ENCODE peak calls at places on chromosomes 1 and 21, in five cellular contexts. V is PC-3, U is right cardiac atrium, N is tibial nerve, E is RWPE2. C is an unnamed sample. For H3K4me1, the result is how much of the 10 kb centered on the place peaks cover.

GRCh38 chr1:226557424-226557823 is 8.9 kb downstream of the STUM start:
- DNase-seq in V (no peak), U (no peak), N (no peak), E (no peak), C (no peak)

GRCh38 chr1:167165948-167166702 is 54.6 kb upstream of the POU2F1 start:
- DNase-seq in V (no peak), U (no peak), N (no peak), E (no peak), C (no peak)

GRCh38 chr1:30184393-30185141 is 538.8 kb downstream of the MATN1 start:
- DNase-seq in V (no peak), U (no peak), N (no peak), E (no peak), C (no peak)

GRCh38 chr1:24318238-24318987 is 744 bp upstream of the GRHL3 start:
- DNase-seq in V (no peak), U (no peak), N (no peak), E (no peak), C (no peak)

GRCh38 chr1:201916649-201917249 is 28.1 kb downstream of the SHISA4 start:
- DNase-seq in V (peak), U (peak), N (peak), E (no peak), C (no peak)

GRCh38 chr1:99496067-99496466 is 149.8 kb upstream of the PALMD start:
- DNase-seq in V (peak), U (no peak), N (no peak), E (no peak), C (no peak)

GRCh38 chr1:71950579-71950978 is 331.8 kb downstream of the NEGR1 start:
- DNase-seq in V (no peak), U (no peak), N (no peak), E (no peak), C (no peak)

GRCh38 chr21:39141502-39141901 is 41.7 kb downstream of the PSMG1 start:
- DNase-seq in V (no peak), U (no peak), N (no peak), E (no peak), C (no peak)

GRCh38 chr1:228883535-228883934 is 148.3 kb downstream of the RHOU start:
- DNase-seq in V (no peak), U (no peak), N (no peak), E (no peak), C (no peak)

GRCh38 chr1:26861286-26861701 is 1.7 kb upstream of the SFN start:
- DNase-seq in V (peak), U (no peak), N (no peak), E (no peak), C (no peak)

GRCh38 chr1:243325305-243325890 is 69.6 kb downstream of the SDCCAG8 start:
- DNase-seq in V (peak), U (no peak), N (no peak), E (no peak), C (no peak)

GRCh38 chr1:165671531-165671930 is 26.8 kb downstream of the ALDH9A1 start:
- DNase-seq in V (no peak), U (no peak), N (no peak), E (no peak), C (no peak)

GRCh38 chr1:240766831-240767230 is 154.9 kb upstream of the GREM2 start:
- DNase-seq in V (peak), U (no peak), N (no peak), E (no peak), C (no peak)

GRCh38 chr1:61406467-61406866 is 318.5 kb downstream of the TM2D1 start:
- DNase-seq in V (no peak), U (no peak), N (no peak), E (no peak), C (no peak)

GRCh38 chr1:16153999-16154673 is 1.7 kb downstream of the EPHA2 start:
- DNase-seq in V (no peak), U (no peak), N (no peak), E (no peak), C (no peak)

GRCh38 chr1:21050031-21050430 is 126.7 kb downstream of the EIF4G3 start:
- DNase-seq in V (peak), U (no peak), N (no peak), E (no peak), C (no peak)

GRCh38 chr21:17660449-17660848 is 47.7 kb upstream of the BTG3 start:
- DNase-seq in V (peak), U (no peak), N (no peak), E (no peak), C (no peak)

GRCh38 chr1:182703539-182703938 is 19.2 kb upstream of the RGS8 start:
- DNase-seq in V (no peak), U (no peak), N (no peak), E (no peak), C (no peak)

GRCh38 chr1:185720633-185721272 is 13.4 kb upstream of the HMCN1 start:
- DNase-seq in V (peak), U (no peak), N (no peak), E (no peak), C (no peak)

GRCh38 chr1:35726814-35727433 is 8.2 kb upstream of the C1orf216 start:
- DNase-seq in V (peak), U (peak), N (no peak), E (no peak), C (peak)

GRCh38 chr1:216119600-216119999 is 303.6 kb downstream of the USH2A start:
- DNase-seq in V (peak), U (no peak), N (no peak), E (no peak), C (no peak)

GRCh38 chr1:117609471-117609911 is 3.6 kb downstream of the TENT5C start:
- DNase-seq in V (no peak), U (peak), N (no peak), E (no peak), C (no peak)

GRCh38 chr1:117610036-117610435 is 4.2 kb downstream of the TENT5C start:
- DNase-seq in V (no peak), U (no peak), N (no peak), E (no peak), C (no peak)

GRCh38 chr1:117607471-117607870 is 1.6 kb downstream of the TENT5C start:
- DNase-seq in V (peak), U (peak), N (no peak), E (no peak), C (peak)

GRCh38 chr1:117608213-117608612 is 2.4 kb downstream of the TENT5C start:
- DNase-seq in V (no peak), U (no peak), N (no peak), E (no peak), C (no peak)

GRCh38 chr1:117608758-117609157 is 2.9 kb downstream of the TENT5C start:
- DNase-seq in V (no peak), U (no peak), N (no peak), E (no peak), C (no peak)
- H3K4me1 ChIP-seq in V (under half), U (under half), N (under half), E (under half), C (under half)

GRCh38 chr1:8257621-8258020 is 60.3 kb upstream of the SLC45A1 start:
- DNase-seq in V (peak), U (no peak), N (no peak), E (no peak), C (no peak)
- H3K27ac ChIP-seq in V (peak), U (no peak), N (no peak), E (peak), C (no peak)

DNA sequence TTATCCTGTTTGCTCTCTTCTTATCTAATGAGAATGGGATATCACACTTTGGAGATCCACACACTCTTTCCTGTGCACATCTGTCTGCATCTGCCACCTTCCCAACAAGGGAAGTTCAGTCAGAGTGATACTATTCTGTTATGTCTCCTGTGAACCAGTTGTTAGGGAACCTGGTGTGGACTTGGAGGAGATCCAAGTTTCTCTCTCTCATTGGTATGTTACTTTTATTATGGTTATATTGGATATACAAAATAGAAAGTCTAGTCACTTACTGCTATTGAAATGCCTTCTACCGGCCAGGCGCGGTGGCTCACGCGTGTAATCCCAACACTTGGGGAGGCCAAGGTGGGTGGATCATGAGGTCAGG is 3.3 kb downstream of the PCP4L1 start:
- DNase-seq in V (no peak), U (no peak), N (no peak), E (no peak), C (no peak)
- H3K4me3 ChIP-seq in V (no peak), U (no peak), N (no peak), E (no peak), C (no peak)

DNA sequence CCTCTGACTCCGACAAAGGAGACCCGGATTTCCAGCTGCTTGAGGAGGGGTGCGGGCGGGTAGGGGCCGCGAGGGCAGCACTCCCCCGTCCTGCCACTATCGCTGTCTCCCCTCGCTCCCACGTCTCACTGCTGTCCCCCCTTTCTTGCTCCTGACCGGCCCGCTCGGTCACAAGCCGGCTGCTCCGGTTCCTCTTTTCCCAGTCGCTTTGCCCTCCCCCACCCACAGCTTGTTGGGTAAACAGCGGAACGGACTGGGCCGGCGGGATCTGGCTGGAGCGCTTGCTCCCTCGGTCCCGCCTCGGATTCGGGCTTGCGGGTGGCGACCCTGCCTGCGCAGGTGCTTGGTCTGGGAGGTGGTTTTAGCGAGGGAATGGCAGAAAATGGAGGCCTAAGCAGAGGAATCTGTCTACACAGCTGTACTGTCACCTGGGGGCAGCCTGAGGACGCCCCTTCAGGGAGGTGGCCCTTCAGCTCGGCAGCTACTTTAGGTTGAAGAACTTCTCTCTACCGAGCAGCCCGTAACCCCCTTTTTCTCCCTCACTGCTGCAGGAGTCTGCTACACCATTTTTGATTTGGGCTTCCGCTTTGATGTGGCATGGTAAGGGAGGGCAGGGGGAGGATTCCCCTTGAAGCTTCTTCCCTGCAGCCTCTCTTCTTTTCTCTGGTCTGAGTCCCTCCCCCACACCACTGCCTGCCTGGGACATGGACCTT is 645 bp downstream of the ATP6V0B start:
- DNase-seq in V (no peak), U (peak), N (no peak), E (no peak), C (no peak)
- H3K4me1 ChIP-seq in V (half or more), U (under half), N (half or more), E (under half), C (under half)

DNA sequence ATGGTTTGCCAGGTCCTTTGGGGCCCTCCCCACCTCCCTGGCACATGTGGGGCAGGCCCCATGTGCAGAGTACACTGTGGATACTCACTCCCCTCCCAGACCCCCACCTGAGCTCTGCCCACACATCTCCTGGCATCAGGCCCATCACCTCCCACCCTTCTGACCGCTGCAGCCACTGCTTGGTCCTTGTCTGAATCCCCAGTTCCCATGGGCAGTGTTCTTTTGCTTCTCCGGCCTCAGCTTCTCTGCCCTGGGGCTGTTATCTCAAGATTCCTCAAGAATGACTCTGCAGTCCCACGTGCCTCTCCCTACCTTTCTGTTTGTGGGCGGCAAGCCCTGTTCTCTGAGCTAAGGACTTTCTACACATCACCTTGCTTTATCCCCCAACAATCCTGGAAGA is 187.7 kb upstream of the EDN2 start:
- DNase-seq in V (peak), U (no peak), N (no peak), E (peak), C (no peak)
- H3K27ac ChIP-seq in V (peak), U (no peak), N (no peak), E (peak), C (peak)

DNA sequence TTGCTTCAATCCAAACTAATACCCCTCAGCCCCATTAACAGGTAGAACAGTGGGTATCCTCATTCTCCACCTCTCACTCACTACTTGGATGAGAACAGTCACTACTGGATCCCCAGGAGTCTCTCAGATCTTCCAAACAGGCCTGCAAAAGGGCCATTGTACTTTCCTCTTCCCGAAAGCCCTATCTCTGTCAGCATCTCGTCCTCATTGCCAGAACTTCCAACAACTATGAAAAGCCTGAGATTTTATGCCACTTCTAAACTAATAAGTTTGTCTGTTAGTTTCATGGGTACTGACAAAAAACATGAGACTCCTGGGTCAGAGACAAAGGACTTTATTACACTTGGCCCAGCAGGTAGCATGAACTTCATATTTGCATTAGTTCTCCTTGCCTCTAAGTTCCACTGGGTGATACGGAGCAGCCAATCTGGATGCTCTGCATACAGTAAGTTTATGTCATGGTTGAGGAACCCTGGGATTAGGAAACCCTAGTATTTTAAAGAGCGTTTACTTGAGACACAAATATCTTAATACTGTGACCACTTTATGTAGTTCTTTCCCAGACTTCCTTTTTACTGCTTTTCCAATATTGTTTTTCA is 38.1 kb downstream of the VANGL2 start:
- DNase-seq in V (no peak), U (no peak), N (no peak), E (no peak), C (no peak)
- H3K4me3 ChIP-seq in V (peak), U (no peak), N (no peak), E (no peak), C (peak)

GRCh38 chr1:157969693-157970485 is 23.6 kb upstream of the KIRREL1 start:
- DNase-seq in V (peak), U (peak), N (no peak), E (no peak), C (no peak)
- H3K4me1 ChIP-seq in V (under half), U (under half), N (under half), E (under half), C (under half)

GRCh38 chr1:3508757-3509415 is 54.4 kb downstream of the ARHGEF16 start:
- DNase-seq in V (no peak), U (no peak), N (no peak), E (no peak), C (no peak)
- H3K27ac ChIP-seq in V (no peak), U (no peak), N (no peak), E (no peak), C (no peak)

GRCh38 chr1:10694633-10695627 is 101.5 kb downstream of the CASZ1 start:
- DNase-seq in V (peak), U (peak), N (peak), E (peak), C (peak)
- H3K4me3 ChIP-seq in V (peak), U (peak), N (peak), E (peak), C (peak)

DNA sequence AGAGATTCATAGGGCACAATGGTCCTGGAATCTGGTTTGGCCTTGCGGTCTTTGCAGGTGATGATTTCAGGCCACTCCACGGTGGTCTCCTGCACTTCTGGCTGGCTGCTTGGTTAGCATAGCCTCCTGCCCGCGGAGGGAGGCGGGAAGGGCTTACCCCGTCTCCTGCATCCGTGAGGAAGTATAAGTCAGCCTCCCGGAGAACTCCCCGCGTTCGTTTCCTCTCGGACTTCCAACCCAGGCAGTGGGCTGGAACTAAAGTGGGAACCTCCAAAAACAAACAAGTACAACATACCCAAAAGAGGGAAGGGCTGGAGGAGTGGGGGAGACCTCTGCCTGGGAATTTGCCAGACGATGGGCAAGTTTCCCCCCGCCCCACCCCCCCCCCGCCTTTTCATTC is 942 bp upstream of the CCN1 start:
- DNase-seq in V (peak), U (peak), N (no peak), E (no peak), C (no peak)
- H3K4me1 ChIP-seq in V (under half), U (under half), N (half or more), E (under half), C (under half)

C was measured in effector memory CD4-positive, alpha-beta T cell.